ENCODE peak calls at places on chromosome 4, in four cellular contexts. E is breast epithelium, P is SK-N-DZ, Q is Peyer's patch. I is an unnamed sample.

GRCh38 chr4:160202802-160203201 is 1099.9 kb downstream of the RAPGEF2 start:
- DNase-seq in E (no peak), Q (no peak), P (no peak), I (no peak)

GRCh38 chr4:3232001-3232400 is 17.0 kb upstream of the MSANTD1 start:
- DNase-seq in E (no peak), Q (no peak), P (no peak), I (no peak)

GRCh38 chr4:152247271-152247975 is 288.5 kb downstream of the FBXW7 start:
- DNase-seq in P (peak; percentile 4), Q (no peak), E (no peak), I (no peak)

GRCh38 chr4:54541426-54542118 is 116.2 kb upstream of the KIT start:
- DNase-seq in P (no peak), E (no peak), Q (no peak), I (no peak)

GRCh38 chr4:175412161-175412560 is 399.9 kb downstream of the GPM6A start:
- DNase-seq in Q (no peak), P (no peak), E (no peak), I (no peak)

GRCh38 chr4:20378181-20378580 is 126.5 kb downstream of the SLIT2 start:
- DNase-seq in Q (no peak), E (no peak), P (no peak), I (no peak)

GRCh38 chr4:107774681-107775080 is 50.1 kb upstream of the SGMS2 start:
- DNase-seq in Q (no peak), E (no peak), P (no peak), I (no peak)

GRCh38 chr4:112516401-112517066 is 554 bp upstream of the NEUROG2 start:
- DNase-seq in Q (no peak), E (no peak), P (no peak), I (no peak)

GRCh38 chr4:158322119-158322518 is 111.8 kb downstream of the TMEM144 start:
- DNase-seq in Q (no peak), P (no peak), E (no peak), I (no peak)

GRCh38 chr4:83342476-83342875 is 7.8 kb upstream of the HPSE start:
- DNase-seq in P (no peak), Q (no peak), E (no peak), I (no peak)

GRCh38 chr4:8675383-8675782 is 82.8 kb downstream of the CPZ start:
- DNase-seq in P (no peak), Q (no peak), E (no peak), I (no peak)

GRCh38 chr4:5956285-5957021 is 61.8 kb downstream of the C4orf50 start:
- DNase-seq in P (peak; percentile 52), Q (no peak), E (no peak), I (no peak)

I was measured in ascending aorta.